ENCODE peak calls at places on chromosomes 11 and 22, in five cellular contexts. One of them, this sample, is unnamed.
A peak's percentile ranks its signal among the peaks of the same experiment; 100 is the strongest.

GRCh38 chr11:6531267-6531752 is 34.2 kb downstream of the DNHD1 start:
- DNase-seq in HCT116: peak; percentile 45
- DNase-seq in GM23338: peak; percentile 68
- DNase-seq in HepG2: peak; percentile 31
- DNase-seq in K562: peak; percentile 68
- DNase-seq in this sample: peak; percentile 75

GRCh38 chr11:14308114-14308896 is 50.7 kb downstream of the RRAS2 start:
- DNase-seq in HCT116: peak; percentile 12
- DNase-seq in GM23338: peak; percentile 64
- DNase-seq in HepG2: peak; percentile 50
- DNase-seq in K562: peak; percentile 48
- DNase-seq in this sample: peak; percentile 53

GRCh38 chr22:23565288-23565941 is 14.7 kb downstream of the IGLL1 start:
- DNase-seq in HCT116: peak; percentile 4
- DNase-seq in GM23338: peak; percentile 71
- DNase-seq in HepG2: no peak
- DNase-seq in K562: no peak
- DNase-seq in this sample: no peak

GRCh38 chr11:115869780-115870431 is 365.7 kb upstream of the CADM1 start:
- DNase-seq in HCT116: no peak
- DNase-seq in GM23338: peak; percentile 74
- DNase-seq in HepG2: peak; percentile 13
- DNase-seq in K562: no peak
- DNase-seq in this sample: no peak

GRCh38 chr11:111001986-111002616 is 243.4 kb upstream of the POU2AF2 start:
- DNase-seq in HCT116: no peak
- DNase-seq in GM23338: no peak
- DNase-seq in HepG2: no peak
- DNase-seq in K562: no peak
- DNase-seq in this sample: peak; percentile 7

GRCh38 chr11:46513934-46514342 is 79.9 kb downstream of the AMBRA1 start:
- DNase-seq in HCT116: no peak
- DNase-seq in GM23338: no peak
- DNase-seq in HepG2: no peak
- DNase-seq in K562: no peak
- DNase-seq in this sample: peak; percentile 84

GRCh38 chr22:36256474-36256873 is 3.5 kb downstream of the APOL1 start:
- DNase-seq in HCT116: no peak
- DNase-seq in GM23338: no peak
- DNase-seq in HepG2: no peak
- DNase-seq in K562: no peak
- DNase-seq in this sample: no peak

GRCh38 chr11:122177238-122177637 is 61.2 kb upstream of the BLID start:
- DNase-seq in HCT116: no peak
- DNase-seq in GM23338: no peak
- DNase-seq in HepG2: no peak
- DNase-seq in K562: no peak
- DNase-seq in this sample: no peak

GRCh38 chr11:61908730-61909622 is 8.4 kb downstream of the RAB3IL1 start:
- DNase-seq in HCT116: no peak
- DNase-seq in GM23338: peak; percentile 73
- DNase-seq in HepG2: no peak
- DNase-seq in K562: peak; percentile 66
- DNase-seq in this sample: no peak

GRCh38 chr11:73399159-73400090 is 23.2 kb downstream of the RELT start:
- DNase-seq in HCT116: no peak
- DNase-seq in GM23338: no peak
- DNase-seq in HepG2: no peak
- DNase-seq in K562: no peak
- DNase-seq in this sample: peak; percentile 33

GRCh38 chr22:20966883-20967696 is at the start of gene AIFM3:
- DNase-seq in HCT116: no peak
- DNase-seq in GM23338: no peak
- DNase-seq in HepG2: no peak
- DNase-seq in K562: no peak
- DNase-seq in this sample: no peak

GRCh38 chr11:19872526-19873135 is 160.0 kb downstream of the NAV2 start:
- DNase-seq in HCT116: no peak
- DNase-seq in GM23338: peak; percentile 84
- DNase-seq in HepG2: no peak
- DNase-seq in K562: no peak
- DNase-seq in this sample: no peak

GRCh38 chr22:21074092-21074715 is 28.5 kb downstream of the LRRC74B start:
- DNase-seq in HCT116: peak; percentile 4
- DNase-seq in GM23338: no peak
- DNase-seq in HepG2: no peak
- DNase-seq in K562: peak; percentile 45
- DNase-seq in this sample: no peak

GRCh38 chr22:28032896-28033295 is 113.8 kb upstream of the PITPNB start:
- DNase-seq in HCT116: no peak
- DNase-seq in GM23338: no peak
- DNase-seq in HepG2: no peak
- DNase-seq in K562: no peak
- DNase-seq in this sample: peak; percentile 17

GRCh38 chr11:104705475-104706195 is 192.6 kb downstream of the CASP12 start:
- DNase-seq in HCT116: no peak
- DNase-seq in GM23338: no peak
- DNase-seq in HepG2: no peak
- DNase-seq in K562: no peak
- DNase-seq in this sample: peak; percentile 63

GRCh38 chr11:110525883-110526282 is 96.1 kb downstream of the FDX1 start:
- DNase-seq in HCT116: no peak
- DNase-seq in GM23338: no peak
- DNase-seq in HepG2: no peak
- DNase-seq in K562: no peak
- DNase-seq in this sample: no peak

GRCh38 chr11:95301497-95301896 is 70.5 kb upstream of the SESN3 start:
- DNase-seq in HCT116: no peak
- DNase-seq in GM23338: no peak
- DNase-seq in HepG2: no peak
- DNase-seq in K562: no peak
- DNase-seq in this sample: no peak

GRCh38 chr11:117953029-117953671 is 23.9 kb upstream of the TMPRSS13 start:
- DNase-seq in HCT116: no peak
- DNase-seq in GM23338: no peak
- DNase-seq in HepG2: no peak
- DNase-seq in K562: peak; percentile 36
- DNase-seq in this sample: no peak

GRCh38 chr11:128294685-128295079 is 292.7 kb downstream of the ETS1 start:
- DNase-seq in HCT116: no peak
- DNase-seq in GM23338: no peak
- DNase-seq in HepG2: no peak
- DNase-seq in K562: no peak
- DNase-seq in this sample: peak; percentile 37

GRCh38 chr11:86988351-86988881 is 33.2 kb upstream of the FZD4 start:
- DNase-seq in HCT116: no peak
- DNase-seq in GM23338: no peak
- DNase-seq in HepG2: no peak
- DNase-seq in K562: peak; percentile 6
- DNase-seq in this sample: no peak

GRCh38 chr11:2689551-2690260 is 10.1 kb downstream of the KCNQ1OT1 start:
- DNase-seq in HCT116: no peak
- DNase-seq in GM23338: no peak
- DNase-seq in HepG2: no peak
- DNase-seq in K562: no peak
- DNase-seq in this sample: no peak

GRCh38 chr11:119431523-119431922 is 8.6 kb upstream of the THY1 start:
- DNase-seq in HCT116: no peak
- DNase-seq in GM23338: no peak
- DNase-seq in HepG2: no peak
- DNase-seq in K562: no peak
- DNase-seq in this sample: no peak

GRCh38 chr11:64357904-64358535 is 942 bp upstream of the RPS6KA4 start:
- DNase-seq in HCT116: no peak
- DNase-seq in GM23338: no peak
- DNase-seq in HepG2: peak; percentile 20
- DNase-seq in K562: peak; percentile 64
- DNase-seq in this sample: no peak

GRCh38 chr11:32830796-32831195 is 1.1 kb downstream of the PRRG4 start:
- DNase-seq in HCT116: no peak
- DNase-seq in GM23338: no peak
- DNase-seq in HepG2: no peak
- DNase-seq in K562: no peak
- DNase-seq in this sample: no peak

GRCh38 chr22:39686178-39686620 is 115.6 kb downstream of the CACNA1I start:
- DNase-seq in HCT116: no peak
- DNase-seq in GM23338: no peak
- DNase-seq in HepG2: no peak
- DNase-seq in K562: no peak
- DNase-seq in this sample: no peak

GRCh38 chr11:135075740-135076139 is 663.7 kb upstream of the B3GAT1 start:
- DNase-seq in HCT116: peak; percentile 71
- DNase-seq in GM23338: peak; percentile 80
- DNase-seq in HepG2: peak; percentile 78
- DNase-seq in K562: peak; percentile 45
- DNase-seq in this sample: peak; percentile 27

DNA sequence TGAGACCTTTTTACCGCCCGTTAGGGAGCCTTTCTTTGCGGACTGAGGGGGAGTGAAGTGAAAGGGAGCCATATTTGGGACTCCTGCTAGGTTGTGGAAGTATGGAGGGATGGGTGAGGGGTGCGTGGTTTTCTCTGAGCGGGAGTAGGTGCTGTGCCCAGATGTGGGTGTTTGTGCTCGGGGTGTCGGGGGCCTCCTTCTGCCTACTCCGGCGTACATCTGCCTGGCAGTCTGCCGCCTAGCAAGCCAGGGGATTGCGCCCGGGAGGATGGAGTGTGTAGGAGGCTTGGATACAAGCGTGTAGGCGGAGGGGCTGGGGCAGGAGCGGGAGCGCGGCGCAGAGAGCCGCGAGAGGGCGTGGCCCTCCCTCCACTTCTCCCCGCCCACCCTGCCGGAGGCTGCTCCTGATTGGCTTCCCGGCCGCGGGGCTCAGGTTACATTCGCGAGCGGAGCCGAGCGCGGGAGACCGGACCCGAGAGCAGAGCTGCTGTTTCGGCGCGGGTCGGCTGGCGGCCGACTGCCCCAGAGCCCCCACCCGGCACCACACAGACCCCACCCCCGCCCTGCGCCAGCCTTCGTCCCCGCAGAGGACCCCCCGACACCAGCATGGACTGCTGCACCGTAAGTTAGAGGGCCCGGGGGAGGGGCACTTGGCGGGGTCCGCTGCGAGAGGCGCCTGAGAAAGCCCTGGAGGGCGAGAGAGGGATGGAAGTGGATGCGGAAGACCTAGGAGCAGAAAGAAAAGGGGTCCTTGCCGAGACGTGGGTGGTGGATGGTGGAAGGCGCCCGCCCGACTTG is at the start of gene NRGN:
- DNase-seq in HCT116: peak; percentile 66
- DNase-seq in GM23338: peak; percentile 98
- DNase-seq in HepG2: peak; percentile 79
- DNase-seq in K562: peak; percentile 97
- DNase-seq in this sample: peak; percentile 92
- TF ChIP-seq EZH2 in HCT116: no peak
- TF ChIP-seq EZH2 in GM23338: peak; percentile 82
- TF ChIP-seq EZH2 in HepG2: no peak
- TF ChIP-seq EZH2 in K562: no peak
- TF ChIP-seq EZH2 in this sample: no peak

GRCh38 chr11:77151804-77152513 is 23.9 kb downstream of the MYO7A start:
- DNase-seq in HCT116: no peak
- DNase-seq in GM23338: no peak
- DNase-seq in HepG2: no peak
- DNase-seq in K562: no peak
- DNase-seq in this sample: no peak
- TF ChIP-seq POLR2AphosphoS5 in HCT116: no peak
- TF ChIP-seq POLR2AphosphoS5 in GM23338: no peak
- TF ChIP-seq POLR2AphosphoS5 in HepG2: no peak
- TF ChIP-seq POLR2AphosphoS5 in K562: no peak
- TF ChIP-seq POLR2AphosphoS5 in this sample: no peak

DNA sequence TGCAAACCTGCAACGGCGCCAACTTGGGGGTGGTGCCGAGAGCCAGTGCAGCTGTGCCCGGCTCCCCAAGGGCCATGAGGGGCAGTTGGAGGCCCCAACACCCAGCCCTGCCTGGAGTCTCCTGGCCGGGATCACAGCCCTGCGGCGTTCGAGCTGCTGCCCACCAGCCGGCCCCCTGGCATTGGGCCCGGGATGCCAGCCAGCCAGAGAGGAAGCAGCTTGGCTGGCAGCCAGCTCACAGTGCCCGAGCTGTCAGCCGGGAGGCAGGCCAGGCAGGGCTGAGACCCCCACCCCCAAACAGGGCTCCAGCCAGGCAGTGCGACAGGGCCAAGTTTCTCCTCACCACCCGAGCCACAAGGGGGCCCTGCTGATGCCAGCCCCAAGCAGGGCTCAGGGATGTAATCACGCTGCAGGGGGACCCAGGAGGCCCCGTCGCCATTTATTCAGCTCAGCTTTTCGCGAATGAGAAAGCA is 26.0 kb upstream of the TCF20 start:
- DNase-seq in HCT116: no peak
- DNase-seq in GM23338: peak; percentile 66
- DNase-seq in HepG2: no peak
- DNase-seq in K562: no peak
- DNase-seq in this sample: no peak
- TF ChIP-seq CTCF in HCT116: peak; percentile 19
- TF ChIP-seq CTCF in GM23338: peak; percentile 69
- TF ChIP-seq CTCF in HepG2: peak; percentile 14
- TF ChIP-seq CTCF in K562: no peak
- TF ChIP-seq CTCF in this sample: peak; percentile 32

GRCh38 chr22:48488611-48489456 is 1338.8 kb downstream of the BRD1 start:
- DNase-seq in HCT116: no peak
- DNase-seq in GM23338: peak; percentile 61
- DNase-seq in HepG2: no peak
- DNase-seq in K562: no peak
- DNase-seq in this sample: no peak
- TF ChIP-seq EZH2 in HCT116: no peak
- TF ChIP-seq EZH2 in GM23338: no peak
- TF ChIP-seq EZH2 in HepG2: no peak
- TF ChIP-seq EZH2 in K562: no peak
- TF ChIP-seq EZH2 in this sample: no peak

DNA sequence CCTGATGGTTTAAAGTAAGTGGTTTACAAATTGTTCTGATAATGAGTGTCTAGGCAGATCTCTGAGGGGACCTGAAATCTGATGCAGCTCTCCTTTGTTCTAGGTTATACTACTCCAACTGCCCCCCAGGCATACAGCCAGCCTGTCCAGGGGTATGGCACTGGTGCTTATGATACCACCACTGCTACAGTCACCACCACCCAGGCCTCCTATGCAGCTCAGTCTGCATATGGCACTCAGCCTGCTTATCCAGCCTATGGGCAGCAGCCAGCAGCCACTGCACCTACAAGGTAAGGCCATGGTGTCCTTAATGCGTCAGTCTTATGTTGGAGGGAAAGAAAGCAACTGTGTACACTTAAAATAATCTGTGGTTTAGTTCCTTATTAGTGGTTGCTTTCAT is 9.9 kb downstream of the EWSR1 start:
- DNase-seq in HCT116: no peak
- DNase-seq in GM23338: no peak
- DNase-seq in HepG2: no peak
- DNase-seq in K562: no peak
- DNase-seq in this sample: no peak
- TF ChIP-seq POLR2AphosphoS5 in HCT116: no peak
- TF ChIP-seq POLR2AphosphoS5 in GM23338: no peak
- TF ChIP-seq POLR2AphosphoS5 in HepG2: no peak
- TF ChIP-seq POLR2AphosphoS5 in K562: no peak
- TF ChIP-seq POLR2AphosphoS5 in this sample: no peak

GRCh38 chr11:31045335-31045734 is 324.2 kb downstream of the DCDC1 start:
- DNase-seq in HCT116: peak; percentile 10
- DNase-seq in GM23338: peak; percentile 71
- DNase-seq in HepG2: peak; percentile 27
- DNase-seq in K562: no peak
- DNase-seq in this sample: no peak
- TF ChIP-seq CTCF in HCT116: peak; percentile 32
- TF ChIP-seq CTCF in GM23338: peak; percentile 53
- TF ChIP-seq CTCF in HepG2: peak; percentile 50
- TF ChIP-seq CTCF in K562: no peak
- TF ChIP-seq CTCF in this sample: no peak